ENCODE peak calls at places on chromosome 10, in nine cellular contexts. One of them, this sample, is unnamed.

GRCh38 chr10:33005322-33006282 is 47.6 kb upstream of the ITGB1 start:
- DNase-seq in amniotic stem cell: peak; percentile 89
- DNase-seq in fibroblast of villous mesenchyme: peak; percentile 96
- DNase-seq in amniotic epithelial cell: peak; percentile 99
- DNase-seq in activated CD4-positive, alpha-beta T cell treated with anti-CD3 and anti-CD28 coated beads, Interleukin-2, amount 10 ng/mL, durations not matched to agents 7 days and 5 days: no peak
- DNase-seq in WTC11: peak; percentile 77
- DNase-seq in activated CD8-positive, alpha-beta memory T cell treated with anti-CD3 and anti-CD28 coated beads for 1 hour: peak; percentile 29
- DNase-seq in A549: peak; percentile 71
- DNase-seq in NCI-H69: peak; percentile 78
- DNase-seq in this sample: peak; percentile 85

GRCh38 chr10:580796-581195 is 108.7 kb downstream of the DIP2C start:
- DNase-seq in A549: no peak
- DNase-seq in activated CD8-positive, alpha-beta memory T cell treated with anti-CD3 and anti-CD28 coated beads for 1 hour: no peak
- DNase-seq in amniotic stem cell: peak; percentile 45
- DNase-seq in WTC11: no peak
- DNase-seq in activated CD4-positive, alpha-beta T cell treated with anti-CD3 and anti-CD28 coated beads, Interleukin-2, amount 10 ng/mL, durations not matched to agents 7 days and 5 days: no peak
- DNase-seq in amniotic epithelial cell: peak; percentile 85
- DNase-seq in NCI-H69: no peak
- DNase-seq in fibroblast of villous mesenchyme: peak; percentile 82
- DNase-seq in this sample: no peak

GRCh38 chr10:49761789-49762565 is at the start of gene OGDHL:
- DNase-seq in activated CD8-positive, alpha-beta memory T cell treated with anti-CD3 and anti-CD28 coated beads for 1 hour: peak; percentile 16
- DNase-seq in A549: no peak
- DNase-seq in activated CD4-positive, alpha-beta T cell treated with anti-CD3 and anti-CD28 coated beads, Interleukin-2, amount 10 ng/mL, durations not matched to agents 7 days and 5 days: peak; percentile 62
- DNase-seq in amniotic epithelial cell: peak; percentile 31
- DNase-seq in WTC11: peak; percentile 83
- DNase-seq in NCI-H69: peak; percentile 87
- DNase-seq in fibroblast of villous mesenchyme: peak; percentile 42
- DNase-seq in amniotic stem cell: peak; percentile 2
- DNase-seq in this sample: peak; percentile 81

GRCh38 chr10:16440396-16441105 is 3.7 kb downstream of the PTER start:
- DNase-seq in activated CD4-positive, alpha-beta T cell treated with anti-CD3 and anti-CD28 coated beads, Interleukin-2, amount 10 ng/mL, durations not matched to agents 7 days and 5 days: no peak
- DNase-seq in NCI-H69: peak; percentile 65
- DNase-seq in fibroblast of villous mesenchyme: peak; percentile 8
- DNase-seq in A549: no peak
- DNase-seq in amniotic epithelial cell: peak; percentile 75
- DNase-seq in WTC11: no peak
- DNase-seq in amniotic stem cell: no peak
- DNase-seq in activated CD8-positive, alpha-beta memory T cell treated with anti-CD3 and anti-CD28 coated beads for 1 hour: no peak
- DNase-seq in this sample: no peak

GRCh38 chr10:76632158-76633051 is 1005.2 kb downstream of the KCNMA1 start:
- DNase-seq in NCI-H69: peak; percentile 88
- DNase-seq in amniotic stem cell: no peak
- DNase-seq in amniotic epithelial cell: peak; percentile 14
- DNase-seq in fibroblast of villous mesenchyme: no peak
- DNase-seq in activated CD8-positive, alpha-beta memory T cell treated with anti-CD3 and anti-CD28 coated beads for 1 hour: no peak
- DNase-seq in A549: peak; percentile 40
- DNase-seq in activated CD4-positive, alpha-beta T cell treated with anti-CD3 and anti-CD28 coated beads, Interleukin-2, amount 10 ng/mL, durations not matched to agents 7 days and 5 days: peak; percentile 10
- DNase-seq in WTC11: peak; percentile 36
- DNase-seq in this sample: no peak

GRCh38 chr10:77290528-77291155 is 347.0 kb downstream of the KCNMA1 start:
- DNase-seq in amniotic stem cell: peak; percentile 71
- DNase-seq in fibroblast of villous mesenchyme: peak; percentile 86
- DNase-seq in NCI-H69: no peak
- DNase-seq in WTC11: no peak
- DNase-seq in A549: peak; percentile 25
- DNase-seq in activated CD8-positive, alpha-beta memory T cell treated with anti-CD3 and anti-CD28 coated beads for 1 hour: no peak
- DNase-seq in amniotic epithelial cell: peak; percentile 97
- DNase-seq in activated CD4-positive, alpha-beta T cell treated with anti-CD3 and anti-CD28 coated beads, Interleukin-2, amount 10 ng/mL, durations not matched to agents 7 days and 5 days: no peak
- DNase-seq in this sample: no peak

GRCh38 chr10:74333174-74333573 is 182.2 kb downstream of the ADK start:
- DNase-seq in A549: no peak
- DNase-seq in activated CD8-positive, alpha-beta memory T cell treated with anti-CD3 and anti-CD28 coated beads for 1 hour: no peak
- DNase-seq in WTC11: no peak
- DNase-seq in amniotic epithelial cell: peak; percentile 19
- DNase-seq in activated CD4-positive, alpha-beta T cell treated with anti-CD3 and anti-CD28 coated beads, Interleukin-2, amount 10 ng/mL, durations not matched to agents 7 days and 5 days: no peak
- DNase-seq in NCI-H69: no peak
- DNase-seq in amniotic stem cell: peak; percentile 26
- DNase-seq in fibroblast of villous mesenchyme: peak; percentile 46
- DNase-seq in this sample: no peak

GRCh38 chr10:3825244-3825643 is 40.2 kb upstream of the KLF6 start:
- DNase-seq in WTC11: no peak
- DNase-seq in amniotic stem cell: peak; percentile 75
- DNase-seq in activated CD8-positive, alpha-beta memory T cell treated with anti-CD3 and anti-CD28 coated beads for 1 hour: no peak
- DNase-seq in NCI-H69: no peak
- DNase-seq in amniotic epithelial cell: peak; percentile 98
- DNase-seq in A549: peak; percentile 81
- DNase-seq in fibroblast of villous mesenchyme: peak; percentile 97
- DNase-seq in activated CD4-positive, alpha-beta T cell treated with anti-CD3 and anti-CD28 coated beads, Interleukin-2, amount 10 ng/mL, durations not matched to agents 7 days and 5 days: no peak
- DNase-seq in this sample: no peak

GRCh38 chr10:43079823-43080222 is 3.0 kb downstream of the RET start:
- DNase-seq in activated CD4-positive, alpha-beta T cell treated with anti-CD3 and anti-CD28 coated beads, Interleukin-2, amount 10 ng/mL, durations not matched to agents 7 days and 5 days: no peak
- DNase-seq in A549: no peak
- DNase-seq in NCI-H69: no peak
- DNase-seq in fibroblast of villous mesenchyme: no peak
- DNase-seq in amniotic epithelial cell: no peak
- DNase-seq in amniotic stem cell: no peak
- DNase-seq in activated CD8-positive, alpha-beta memory T cell treated with anti-CD3 and anti-CD28 coated beads for 1 hour: no peak
- DNase-seq in WTC11: no peak
- DNase-seq in this sample: no peak